ENCODE peak calls at places on chromosomes 12 and 14, in six cellular contexts. One of them, this sample, is unnamed.

GRCh38 chr12:57454566-57455373 is at the start of gene INHBE:
- DNase-seq in type B pancreatic cell: no peak
- DNase-seq in MCF 10A: peak
- DNase-seq in fibroblast of mammary gland: peak
- DNase-seq in fibroblast of the aortic adventitia: peak
- DNase-seq in BJ: peak
- DNase-seq in this sample: no peak

GRCh38 chr14:37623552-37623951 is 28.1 kb downstream of the TTC6 start:
- DNase-seq in type B pancreatic cell: no peak
- DNase-seq in MCF 10A: peak
- DNase-seq in fibroblast of mammary gland: peak
- DNase-seq in fibroblast of the aortic adventitia: peak
- DNase-seq in BJ: peak
- DNase-seq in this sample: no peak

GRCh38 chr12:71870409-71870808 is 30.9 kb downstream of the TBC1D15 start:
- DNase-seq in type B pancreatic cell: no peak
- DNase-seq in MCF 10A: peak
- DNase-seq in fibroblast of mammary gland: peak
- DNase-seq in fibroblast of the aortic adventitia: no peak
- DNase-seq in BJ: no peak
- DNase-seq in this sample: no peak

GRCh38 chr12:6494351-6494743 is 445 bp downstream of the NCAPD2 start:
- DNase-seq in type B pancreatic cell: no peak
- DNase-seq in MCF 10A: no peak
- DNase-seq in fibroblast of mammary gland: no peak
- DNase-seq in fibroblast of the aortic adventitia: no peak
- DNase-seq in BJ: no peak
- DNase-seq in this sample: no peak

GRCh38 chr14:66360526-66360925 is 125.6 kb upstream of the CCDC196 start:
- DNase-seq in type B pancreatic cell: no peak
- DNase-seq in MCF 10A: no peak
- DNase-seq in fibroblast of mammary gland: no peak
- DNase-seq in fibroblast of the aortic adventitia: no peak
- DNase-seq in BJ: no peak
- DNase-seq in this sample: no peak

GRCh38 chr14:83883732-83884131 is 1646.2 kb upstream of the FLRT2 start:
- DNase-seq in type B pancreatic cell: no peak
- DNase-seq in MCF 10A: no peak
- DNase-seq in fibroblast of mammary gland: no peak
- DNase-seq in fibroblast of the aortic adventitia: no peak
- DNase-seq in BJ: no peak
- DNase-seq in this sample: no peak

GRCh38 chr14:58813745-58814144 is 176.0 kb downstream of the DACT1 start:
- DNase-seq in type B pancreatic cell: no peak
- DNase-seq in MCF 10A: no peak
- DNase-seq in fibroblast of mammary gland: no peak
- DNase-seq in fibroblast of the aortic adventitia: no peak
- DNase-seq in BJ: no peak
- DNase-seq in this sample: no peak

GRCh38 chr14:71261206-71261605 is 353.9 kb downstream of the PCNX1 start:
- DNase-seq in type B pancreatic cell: no peak
- DNase-seq in MCF 10A: no peak
- DNase-seq in fibroblast of mammary gland: no peak
- DNase-seq in fibroblast of the aortic adventitia: peak
- DNase-seq in BJ: no peak
- DNase-seq in this sample: no peak

GRCh38 chr14:88352299-88353097 is 29.4 kb upstream of the KCNK10 start:
- DNase-seq in type B pancreatic cell: no peak
- DNase-seq in MCF 10A: no peak
- DNase-seq in fibroblast of mammary gland: peak
- DNase-seq in fibroblast of the aortic adventitia: peak
- DNase-seq in BJ: no peak
- DNase-seq in this sample: no peak

GRCh38 chr12:115648463-115648862 is 629.0 kb downstream of the MED13L start:
- DNase-seq in type B pancreatic cell: no peak
- DNase-seq in MCF 10A: peak
- DNase-seq in fibroblast of mammary gland: peak
- DNase-seq in fibroblast of the aortic adventitia: no peak
- DNase-seq in BJ: no peak
- DNase-seq in this sample: no peak

GRCh38 chr12:6430990-6431353 is 13.8 kb upstream of the CD27 start:
- DNase-seq in type B pancreatic cell: no peak
- DNase-seq in MCF 10A: no peak
- DNase-seq in fibroblast of mammary gland: no peak
- DNase-seq in fibroblast of the aortic adventitia: no peak
- DNase-seq in BJ: no peak
- DNase-seq in this sample: no peak

GRCh38 chr12:904010-904414 is 45.5 kb downstream of the RAD52 start:
- DNase-seq in type B pancreatic cell: no peak
- DNase-seq in MCF 10A: no peak
- DNase-seq in fibroblast of mammary gland: no peak
- DNase-seq in fibroblast of the aortic adventitia: no peak
- DNase-seq in BJ: no peak
- DNase-seq in this sample: no peak

GRCh38 chr12:8644345-8645248 is 18.0 kb downstream of the MFAP5 start:
- DNase-seq in type B pancreatic cell: no peak
- DNase-seq in MCF 10A: peak
- DNase-seq in fibroblast of mammary gland: peak
- DNase-seq in fibroblast of the aortic adventitia: no peak
- DNase-seq in BJ: no peak
- DNase-seq in this sample: no peak

GRCh38 chr12:113314121-113314529 is 20.8 kb downstream of the SLC8B1 start:
- DNase-seq in type B pancreatic cell: no peak
- DNase-seq in MCF 10A: no peak
- DNase-seq in fibroblast of mammary gland: peak
- DNase-seq in fibroblast of the aortic adventitia: no peak
- DNase-seq in BJ: no peak
- DNase-seq in this sample: no peak

GRCh38 chr14:96925422-96925821 is 128.2 kb downstream of the VRK1 start:
- DNase-seq in type B pancreatic cell: no peak
- DNase-seq in MCF 10A: no peak
- DNase-seq in fibroblast of mammary gland: no peak
- DNase-seq in fibroblast of the aortic adventitia: no peak
- DNase-seq in BJ: no peak
- DNase-seq in this sample: no peak

GRCh38 chr14:104600141-104600643 is 4.4 kb downstream of the TMEM179 start:
- DNase-seq in type B pancreatic cell: no peak
- DNase-seq in MCF 10A: no peak
- DNase-seq in fibroblast of mammary gland: no peak
- DNase-seq in fibroblast of the aortic adventitia: no peak
- DNase-seq in BJ: no peak
- DNase-seq in this sample: no peak

GRCh38 chr14:93941293-93941910 is 14.3 kb downstream of the FAM181A start:
- DNase-seq in type B pancreatic cell: no peak
- DNase-seq in MCF 10A: peak
- DNase-seq in fibroblast of mammary gland: peak
- DNase-seq in fibroblast of the aortic adventitia: peak
- DNase-seq in BJ: peak
- DNase-seq in this sample: no peak

GRCh38 chr12:82174383-82174782 is 183.8 kb downstream of the CCDC59 start:
- DNase-seq in type B pancreatic cell: no peak
- DNase-seq in MCF 10A: no peak
- DNase-seq in fibroblast of mammary gland: no peak
- DNase-seq in fibroblast of the aortic adventitia: no peak
- DNase-seq in BJ: no peak
- DNase-seq in this sample: no peak

GRCh38 chr14:35883677-35884293 is 57.6 kb downstream of the BRMS1L start:
- DNase-seq in type B pancreatic cell: no peak
- DNase-seq in MCF 10A: peak
- DNase-seq in fibroblast of mammary gland: peak
- DNase-seq in fibroblast of the aortic adventitia: peak
- DNase-seq in BJ: no peak
- DNase-seq in this sample: no peak
- TF ChIP-seq CTCF in type B pancreatic cell: peak
- TF ChIP-seq CTCF in MCF 10A: peak
- TF ChIP-seq CTCF in fibroblast of mammary gland: peak
- TF ChIP-seq CTCF in fibroblast of the aortic adventitia: peak
- TF ChIP-seq CTCF in BJ: peak
- TF ChIP-seq CTCF in this sample: no peak

GRCh38 chr12:100767371-100767770 is 27.2 kb upstream of the ANO4 start:
- DNase-seq in type B pancreatic cell: no peak
- DNase-seq in MCF 10A: no peak
- DNase-seq in fibroblast of mammary gland: no peak
- DNase-seq in fibroblast of the aortic adventitia: no peak
- DNase-seq in BJ: no peak
- DNase-seq in this sample: no peak

GRCh38 chr12:100767950-100768349 is 26.6 kb upstream of the ANO4 start:
- DNase-seq in type B pancreatic cell: no peak
- DNase-seq in MCF 10A: no peak
- DNase-seq in fibroblast of mammary gland: no peak
- DNase-seq in fibroblast of the aortic adventitia: no peak
- DNase-seq in BJ: no peak
- DNase-seq in this sample: no peak
- TF ChIP-seq CTCF in type B pancreatic cell: no peak
- TF ChIP-seq CTCF in MCF 10A: no peak
- TF ChIP-seq CTCF in fibroblast of mammary gland: no peak
- TF ChIP-seq CTCF in fibroblast of the aortic adventitia: no peak
- TF ChIP-seq CTCF in BJ: no peak
- TF ChIP-seq CTCF in this sample: no peak

GRCh38 chr12:80195143-80195726 is 95.9 kb downstream of the OTOGL start:
- DNase-seq in type B pancreatic cell: no peak
- DNase-seq in MCF 10A: peak
- DNase-seq in fibroblast of mammary gland: peak
- DNase-seq in fibroblast of the aortic adventitia: peak
- DNase-seq in BJ: no peak
- DNase-seq in this sample: no peak
- TF ChIP-seq CTCF in type B pancreatic cell: peak
- TF ChIP-seq CTCF in MCF 10A: peak
- TF ChIP-seq CTCF in fibroblast of mammary gland: peak
- TF ChIP-seq CTCF in fibroblast of the aortic adventitia: peak
- TF ChIP-seq CTCF in BJ: peak
- TF ChIP-seq CTCF in this sample: no peak

DNA sequence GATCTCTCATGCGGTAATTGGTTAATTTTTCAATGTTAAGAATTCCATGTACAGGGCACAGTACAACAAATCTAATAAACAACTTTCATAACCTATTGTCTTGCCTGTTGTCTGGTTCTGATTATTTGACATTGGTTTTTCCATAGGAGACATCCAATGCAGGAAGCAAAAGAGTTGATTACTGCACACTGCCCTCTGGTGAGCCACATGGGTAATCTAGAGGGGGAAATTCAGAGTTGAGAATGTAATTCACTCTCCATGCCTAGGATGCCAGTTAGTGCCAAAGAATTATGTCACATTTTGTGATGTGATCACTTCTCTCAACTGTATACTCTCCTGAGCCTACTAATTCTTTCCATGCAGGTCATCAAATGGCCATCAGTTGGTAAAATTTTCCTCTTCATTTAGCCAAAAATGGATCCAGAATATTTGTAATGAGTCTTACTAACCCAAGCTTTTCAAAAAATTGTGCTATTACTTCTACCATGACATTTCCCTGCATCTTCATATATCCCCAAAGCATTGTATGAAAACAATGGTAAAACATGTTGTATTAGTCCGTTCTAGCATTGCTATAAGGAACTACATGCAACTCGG is 17.7 kb upstream of the CCDC91 start:
- DNase-seq in type B pancreatic cell: no peak
- DNase-seq in MCF 10A: peak
- DNase-seq in fibroblast of mammary gland: peak
- DNase-seq in fibroblast of the aortic adventitia: peak
- DNase-seq in BJ: no peak
- DNase-seq in this sample: no peak
- TF ChIP-seq CTCF in type B pancreatic cell: peak
- TF ChIP-seq CTCF in MCF 10A: peak
- TF ChIP-seq CTCF in fibroblast of mammary gland: peak
- TF ChIP-seq CTCF in fibroblast of the aortic adventitia: peak
- TF ChIP-seq CTCF in BJ: peak
- TF ChIP-seq CTCF in this sample: no peak

DNA sequence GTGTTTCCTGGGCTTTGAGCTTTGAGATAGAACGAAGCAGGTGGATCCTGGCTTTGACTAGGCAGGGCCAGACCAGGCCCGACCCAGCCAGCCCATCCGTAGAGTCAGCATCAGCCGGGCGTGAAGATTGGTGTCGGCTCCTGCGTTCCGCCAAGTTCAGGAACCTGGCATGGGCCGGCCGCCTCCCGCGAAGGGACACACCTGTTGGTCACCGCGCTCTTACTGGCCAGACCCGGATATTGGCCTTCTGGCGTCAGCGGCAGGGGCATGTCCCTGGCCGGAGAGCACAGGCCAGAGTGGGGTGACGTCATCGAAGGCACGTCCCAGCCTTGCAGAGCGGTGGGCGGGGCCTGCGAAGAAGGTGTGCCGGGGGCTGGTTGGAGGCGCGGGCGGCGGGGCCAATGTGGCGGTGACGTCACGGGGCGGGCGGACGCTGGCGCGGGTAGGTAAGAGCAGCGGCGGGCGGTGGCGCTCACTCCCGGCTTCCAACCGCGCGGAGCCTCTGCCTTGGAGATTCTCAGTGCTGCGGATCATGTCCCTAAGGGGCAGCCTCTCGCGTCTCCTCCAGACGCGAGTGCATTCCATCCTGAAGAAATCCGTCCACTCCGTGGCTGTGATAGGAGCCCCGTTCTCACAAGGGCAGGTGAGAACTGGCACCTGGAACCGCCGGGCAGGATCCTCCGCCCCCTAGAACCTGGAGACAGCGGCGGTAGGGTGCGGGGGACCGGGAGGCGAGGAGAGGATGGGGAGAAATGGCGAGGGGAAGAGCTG is at the start of gene ARG2:
- DNase-seq in type B pancreatic cell: peak
- DNase-seq in MCF 10A: peak
- DNase-seq in fibroblast of mammary gland: peak
- DNase-seq in fibroblast of the aortic adventitia: peak
- DNase-seq in BJ: peak
- DNase-seq in this sample: peak
- TF ChIP-seq CTCF in type B pancreatic cell: no peak
- TF ChIP-seq CTCF in MCF 10A: no peak
- TF ChIP-seq CTCF in fibroblast of mammary gland: no peak
- TF ChIP-seq CTCF in fibroblast of the aortic adventitia: no peak
- TF ChIP-seq CTCF in BJ: no peak
- TF ChIP-seq CTCF in this sample: no peak